ENCODE peak calls at places on chromosomes 5 and 9, in five cellular contexts. One of them, this sample, is unnamed.

GRCh38 chr9:70159630-70160029 is 99.1 kb upstream of the SMC5 start:
- DNase-seq in PC-9: no peak
- DNase-seq in mesenteric fat pad: no peak
- DNase-seq in posterior vena cava: no peak
- DNase-seq in nephron progenitor cell: no peak
- DNase-seq in this sample: no peak

GRCh38 chr5:4627887-4628286 is 512.2 kb upstream of the ADAMTS16 start:
- DNase-seq in PC-9: no peak
- DNase-seq in mesenteric fat pad: no peak
- DNase-seq in posterior vena cava: no peak
- DNase-seq in nephron progenitor cell: no peak
- DNase-seq in this sample: no peak

GRCh38 chr9:100427366-100428263 is 672 bp downstream of the MSANTD3 start:
- DNase-seq in PC-9: peak
- DNase-seq in mesenteric fat pad: no peak
- DNase-seq in posterior vena cava: peak
- DNase-seq in nephron progenitor cell: peak
- DNase-seq in this sample: no peak

GRCh38 chr5:168117469-168117868 is 174.0 kb upstream of the WWC1 start:
- DNase-seq in PC-9: no peak
- DNase-seq in mesenteric fat pad: no peak
- DNase-seq in posterior vena cava: no peak
- DNase-seq in nephron progenitor cell: no peak
- DNase-seq in this sample: no peak

GRCh38 chr5:67268233-67269011 is 71.8 kb upstream of the CD180 start:
- DNase-seq in PC-9: no peak
- DNase-seq in mesenteric fat pad: no peak
- DNase-seq in posterior vena cava: peak
- DNase-seq in nephron progenitor cell: peak
- DNase-seq in this sample: no peak

GRCh38 chr5:1002836-1003235 is 5.8 kb upstream of the NKD2 start:
- DNase-seq in PC-9: no peak
- DNase-seq in mesenteric fat pad: no peak
- DNase-seq in posterior vena cava: peak
- DNase-seq in nephron progenitor cell: no peak
- DNase-seq in this sample: no peak

GRCh38 chr5:41794478-41794877 is 75.7 kb downstream of the OXCT1 start:
- DNase-seq in PC-9: peak
- DNase-seq in mesenteric fat pad: no peak
- DNase-seq in posterior vena cava: no peak
- DNase-seq in nephron progenitor cell: no peak
- DNase-seq in this sample: no peak

GRCh38 chr5:165630211-165630866 is 2124.9 kb downstream of the MAT2B start:
- DNase-seq in PC-9: peak
- DNase-seq in mesenteric fat pad: no peak
- DNase-seq in posterior vena cava: no peak
- DNase-seq in nephron progenitor cell: peak
- DNase-seq in this sample: no peak

GRCh38 chr5:53819482-53819881 is 259.0 kb downstream of the NDUFS4 start:
- DNase-seq in PC-9: no peak
- DNase-seq in mesenteric fat pad: no peak
- DNase-seq in posterior vena cava: no peak
- DNase-seq in nephron progenitor cell: no peak
- DNase-seq in this sample: no peak

GRCh38 chr9:123984802-123985201 is 26.8 kb upstream of the LHX2 start:
- DNase-seq in PC-9: no peak
- DNase-seq in mesenteric fat pad: no peak
- DNase-seq in posterior vena cava: no peak
- DNase-seq in nephron progenitor cell: no peak
- DNase-seq in this sample: no peak

GRCh38 chr5:142221091-142221860 is 103.5 kb downstream of the SPRY4 start:
- DNase-seq in PC-9: no peak
- DNase-seq in mesenteric fat pad: peak
- DNase-seq in posterior vena cava: peak
- DNase-seq in nephron progenitor cell: no peak
- DNase-seq in this sample: no peak

GRCh38 chr9:136760424-136760823 is 2.4 kb upstream of the LCN8 start:
- DNase-seq in PC-9: no peak
- DNase-seq in mesenteric fat pad: no peak
- DNase-seq in posterior vena cava: peak
- DNase-seq in nephron progenitor cell: no peak
- DNase-seq in this sample: no peak

GRCh38 chr5:168772466-168772961 is 193.3 kb upstream of the PANK3 start:
- DNase-seq in PC-9: no peak
- DNase-seq in mesenteric fat pad: no peak
- DNase-seq in posterior vena cava: no peak
- DNase-seq in nephron progenitor cell: no peak
- DNase-seq in this sample: no peak

GRCh38 chr5:32887390-32887789 is 176.3 kb downstream of the NPR3 start:
- DNase-seq in PC-9: no peak
- DNase-seq in mesenteric fat pad: no peak
- DNase-seq in posterior vena cava: no peak
- DNase-seq in nephron progenitor cell: no peak
- DNase-seq in this sample: no peak

GRCh38 chr9:128636556-128637530 is 19.8 kb downstream of the DYNC2I2 start:
- DNase-seq in PC-9: peak
- DNase-seq in mesenteric fat pad: no peak
- DNase-seq in posterior vena cava: no peak
- DNase-seq in nephron progenitor cell: no peak
- DNase-seq in this sample: no peak

GRCh38 chr9:113298311-113298710 is 4.9 kb downstream of the RNF183 start:
- DNase-seq in PC-9: no peak
- DNase-seq in mesenteric fat pad: no peak
- DNase-seq in posterior vena cava: no peak
- DNase-seq in nephron progenitor cell: no peak
- DNase-seq in this sample: no peak

GRCh38 chr5:14370386-14370785 is 211.2 kb upstream of the OTULINL start:
- DNase-seq in PC-9: no peak
- DNase-seq in mesenteric fat pad: no peak
- DNase-seq in posterior vena cava: no peak
- DNase-seq in nephron progenitor cell: no peak
- DNase-seq in this sample: no peak

GRCh38 chr5:166102947-166103346 is 2188.5 kb upstream of the WWC1 start:
- DNase-seq in PC-9: no peak
- DNase-seq in mesenteric fat pad: no peak
- DNase-seq in posterior vena cava: no peak
- DNase-seq in nephron progenitor cell: no peak
- DNase-seq in this sample: no peak

GRCh38 chr5:39072915-39073758 is 1.1 kb downstream of the RICTOR start:
- DNase-seq in PC-9: peak
- DNase-seq in mesenteric fat pad: no peak
- DNase-seq in posterior vena cava: peak
- DNase-seq in nephron progenitor cell: peak
- DNase-seq in this sample: no peak

GRCh38 chr9:110059461-110059860 is 148.5 kb downstream of the C9orf152 start:
- DNase-seq in PC-9: no peak
- DNase-seq in mesenteric fat pad: no peak
- DNase-seq in posterior vena cava: no peak
- DNase-seq in nephron progenitor cell: no peak
- DNase-seq in this sample: peak

GRCh38 chr9:133750927-133751649 is 12.9 kb upstream of the SARDH start:
- DNase-seq in PC-9: no peak
- DNase-seq in mesenteric fat pad: peak
- DNase-seq in posterior vena cava: no peak
- DNase-seq in nephron progenitor cell: no peak
- DNase-seq in this sample: peak

GRCh38 chr5:137696481-137696880 is 39.4 kb downstream of the KLHL3 start:
- DNase-seq in PC-9: no peak
- DNase-seq in mesenteric fat pad: no peak
- DNase-seq in posterior vena cava: no peak
- DNase-seq in nephron progenitor cell: no peak
- DNase-seq in this sample: no peak

GRCh38 chr5:59813761-59814562 is 79.6 kb downstream of the PDE4D start:
- DNase-seq in PC-9: peak
- DNase-seq in mesenteric fat pad: no peak
- DNase-seq in posterior vena cava: no peak
- DNase-seq in nephron progenitor cell: peak
- DNase-seq in this sample: no peak

GRCh38 chr5:56481147-56481997 is 248.2 kb upstream of the ANKRD55 start:
- DNase-seq in PC-9: peak
- DNase-seq in mesenteric fat pad: no peak
- DNase-seq in posterior vena cava: peak
- DNase-seq in nephron progenitor cell: peak
- DNase-seq in this sample: no peak

GRCh38 chr5:150107909-150108447 is 21.6 kb upstream of the CSF1R start:
- DNase-seq in PC-9: no peak
- DNase-seq in mesenteric fat pad: no peak
- DNase-seq in posterior vena cava: no peak
- DNase-seq in nephron progenitor cell: no peak
- DNase-seq in this sample: peak

GRCh38 chr5:77230727-77231469 is 20.4 kb downstream of the PDE8B start:
- DNase-seq in PC-9: no peak
- DNase-seq in mesenteric fat pad: no peak
- DNase-seq in posterior vena cava: no peak
- DNase-seq in nephron progenitor cell: no peak
- DNase-seq in this sample: no peak

GRCh38 chr5:136638084-136638483 is 272.7 kb upstream of the TRPC7 start:
- DNase-seq in PC-9: no peak
- DNase-seq in mesenteric fat pad: no peak
- DNase-seq in posterior vena cava: no peak
- DNase-seq in nephron progenitor cell: no peak
- DNase-seq in this sample: no peak

GRCh38 chr9:20662156-20662555 is 21.9 kb upstream of the FOCAD start:
- DNase-seq in PC-9: no peak
- DNase-seq in mesenteric fat pad: no peak
- DNase-seq in posterior vena cava: no peak
- DNase-seq in nephron progenitor cell: no peak
- DNase-seq in this sample: no peak

GRCh38 chr9:116855881-116856662 is 169.0 kb downstream of the TRIM32 start:
- DNase-seq in PC-9: peak
- DNase-seq in mesenteric fat pad: no peak
- DNase-seq in posterior vena cava: no peak
- DNase-seq in nephron progenitor cell: no peak
- DNase-seq in this sample: no peak

This sample was measured in vagina.